ENCODE peak calls at places on chromosomes 13 and 19, in ten cellular contexts. One of them, this sample, is unnamed.

GRCh38 chr19:36972594-36972993 is 56.5 kb downstream of the ZNF568 start:
- DNase-seq in upper lobe of left lung: no peak
- DNase-seq in NB4: no peak
- DNase-seq in body of pancreas: no peak
- DNase-seq in uterus: peak
- DNase-seq in H1: no peak
- DNase-seq in lower leg skin: no peak
- DNase-seq in breast epithelium: no peak
- DNase-seq in sigmoid colon: no peak
- DNase-seq in IMR-90: no peak
- DNase-seq in this sample: peak

GRCh38 chr19:56174086-56174485 is 1.7 kb upstream of the GALP start:
- DNase-seq in NB4: no peak
- DNase-seq in lower leg skin: no peak
- DNase-seq in breast epithelium: no peak
- DNase-seq in sigmoid colon: no peak
- DNase-seq in uterus: no peak
- DNase-seq in upper lobe of left lung: no peak
- DNase-seq in body of pancreas: no peak
- DNase-seq in H1: no peak
- DNase-seq in IMR-90: no peak
- DNase-seq in this sample: no peak

GRCh38 chr13:95185851-95186250 is 115.4 kb downstream of the ABCC4 start:
- DNase-seq in H1: no peak
- DNase-seq in breast epithelium: no peak
- DNase-seq in uterus: no peak
- DNase-seq in lower leg skin: no peak
- DNase-seq in IMR-90: no peak
- DNase-seq in NB4: no peak
- DNase-seq in body of pancreas: no peak
- DNase-seq in sigmoid colon: no peak
- DNase-seq in upper lobe of left lung: no peak
- DNase-seq in this sample: no peak

GRCh38 chr13:39038569-39038898 is 278 bp downstream of the NHLRC3 start:
- DNase-seq in uterus: no peak
- DNase-seq in lower leg skin: peak
- DNase-seq in sigmoid colon: no peak
- DNase-seq in upper lobe of left lung: peak
- DNase-seq in breast epithelium: no peak
- DNase-seq in H1: no peak
- DNase-seq in NB4: peak
- DNase-seq in body of pancreas: no peak
- DNase-seq in IMR-90: no peak
- DNase-seq in this sample: no peak

GRCh38 chr13:48580185-48580803 is 47.4 kb upstream of the RCBTB2 start:
- DNase-seq in H1: peak
- DNase-seq in NB4: peak
- DNase-seq in sigmoid colon: peak
- DNase-seq in breast epithelium: peak
- DNase-seq in lower leg skin: peak
- DNase-seq in uterus: peak
- DNase-seq in body of pancreas: peak
- DNase-seq in IMR-90: peak
- DNase-seq in upper lobe of left lung: no peak
- DNase-seq in this sample: no peak

GRCh38 chr13:99984134-99984462 is 2.5 kb downstream of the ZIC2 start:
- DNase-seq in lower leg skin: no peak
- DNase-seq in H1: peak
- DNase-seq in uterus: no peak
- DNase-seq in breast epithelium: no peak
- DNase-seq in NB4: no peak
- DNase-seq in IMR-90: no peak
- DNase-seq in body of pancreas: no peak
- DNase-seq in upper lobe of left lung: no peak
- DNase-seq in sigmoid colon: no peak
- DNase-seq in this sample: no peak

GRCh38 chr19:18541992-18542935 is 1.1 kb downstream of the FKBP8 start:
- DNase-seq in upper lobe of left lung: no peak
- DNase-seq in uterus: no peak
- DNase-seq in sigmoid colon: no peak
- DNase-seq in H1: no peak
- DNase-seq in IMR-90: no peak
- DNase-seq in lower leg skin: no peak
- DNase-seq in NB4: peak
- DNase-seq in breast epithelium: no peak
- DNase-seq in body of pancreas: no peak
- DNase-seq in this sample: no peak

GRCh38 chr13:75641026-75641425 is 4.9 kb downstream of the LMO7 start:
- DNase-seq in sigmoid colon: no peak
- DNase-seq in NB4: no peak
- DNase-seq in H1: no peak
- DNase-seq in uterus: no peak
- DNase-seq in body of pancreas: no peak
- DNase-seq in lower leg skin: no peak
- DNase-seq in upper lobe of left lung: no peak
- DNase-seq in IMR-90: no peak
- DNase-seq in breast epithelium: no peak
- DNase-seq in this sample: no peak

GRCh38 chr19:2059422-2060201 is 8.6 kb upstream of the MKNK2 start:
- DNase-seq in uterus: peak
- DNase-seq in IMR-90: peak
- DNase-seq in breast epithelium: peak
- DNase-seq in lower leg skin: peak
- DNase-seq in H1: no peak
- DNase-seq in NB4: peak
- DNase-seq in upper lobe of left lung: peak
- DNase-seq in body of pancreas: peak
- DNase-seq in sigmoid colon: peak
- DNase-seq in this sample: peak

DNA sequence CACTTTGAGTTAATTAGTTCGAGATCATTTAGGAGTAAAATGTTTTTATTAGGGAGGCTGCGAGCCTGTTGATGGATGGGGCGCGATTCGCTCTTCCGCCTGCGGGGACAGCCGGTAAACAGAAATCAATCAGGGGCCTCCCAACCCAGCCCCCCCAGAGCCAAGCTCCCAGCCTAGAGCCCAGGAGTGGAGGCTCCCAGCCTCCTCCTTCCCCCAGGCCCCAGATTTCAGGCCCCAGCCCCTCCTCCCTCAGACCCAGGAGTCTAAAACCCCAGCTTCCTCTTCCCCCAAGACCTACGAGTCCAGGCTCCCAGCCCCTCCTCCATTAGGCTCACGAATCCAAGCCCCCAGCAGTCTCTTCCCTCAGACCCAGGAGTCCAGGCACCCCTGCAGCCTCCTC is 9.7 kb upstream of the ERFL start:
- DNase-seq in body of pancreas: no peak
- DNase-seq in upper lobe of left lung: no peak
- DNase-seq in uterus: no peak
- DNase-seq in sigmoid colon: no peak
- DNase-seq in lower leg skin: no peak
- DNase-seq in H1: no peak
- DNase-seq in NB4: no peak
- DNase-seq in IMR-90: no peak
- DNase-seq in breast epithelium: no peak
- DNase-seq in this sample: peak
- TF ChIP-seq CTCF in body of pancreas: no peak
- TF ChIP-seq CTCF in upper lobe of left lung: no peak
- TF ChIP-seq CTCF in uterus: no peak
- TF ChIP-seq CTCF in sigmoid colon: no peak
- TF ChIP-seq CTCF in lower leg skin: no peak
- TF ChIP-seq CTCF in H1: peak
- TF ChIP-seq CTCF in NB4: no peak
- TF ChIP-seq CTCF in IMR-90: no peak
- TF ChIP-seq CTCF in breast epithelium: no peak
- TF ChIP-seq CTCF in this sample: no peak

GRCh38 chr13:105721056-105721455 is 814.4 kb downstream of the EFNB2 start:
- DNase-seq in lower leg skin: no peak
- DNase-seq in breast epithelium: no peak
- DNase-seq in H1: no peak
- DNase-seq in body of pancreas: no peak
- DNase-seq in IMR-90: no peak
- DNase-seq in sigmoid colon: no peak
- DNase-seq in upper lobe of left lung: no peak
- DNase-seq in NB4: no peak
- DNase-seq in uterus: no peak
- DNase-seq in this sample: no peak

DNA sequence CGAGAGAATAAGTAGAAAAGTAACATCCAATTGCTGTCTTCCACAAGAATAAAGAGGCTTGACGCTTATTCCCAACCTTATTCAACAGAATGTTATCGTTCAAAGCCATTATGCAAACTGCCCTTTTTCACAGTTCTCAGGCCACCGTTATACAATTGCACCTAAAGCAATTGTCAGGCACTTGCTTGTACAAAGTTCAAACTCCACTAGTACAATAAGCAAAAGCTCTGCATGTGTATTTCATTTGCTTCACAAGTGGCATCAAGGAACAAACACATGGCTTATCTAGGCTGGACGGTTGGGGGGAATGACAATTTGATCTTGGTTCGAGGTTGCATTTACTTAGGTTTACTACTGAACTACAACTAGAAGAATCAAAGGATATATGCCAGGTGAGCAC is 815.6 kb downstream of the EFNB2 start:
- DNase-seq in breast epithelium: no peak
- DNase-seq in NB4: no peak
- DNase-seq in uterus: no peak
- DNase-seq in upper lobe of left lung: no peak
- DNase-seq in lower leg skin: no peak
- DNase-seq in IMR-90: no peak
- DNase-seq in sigmoid colon: no peak
- DNase-seq in H1: no peak
- DNase-seq in body of pancreas: no peak
- DNase-seq in this sample: no peak
- TF ChIP-seq POLR2A in breast epithelium: no peak
- TF ChIP-seq POLR2A in NB4: no peak
- TF ChIP-seq POLR2A in uterus: no peak
- TF ChIP-seq POLR2A in upper lobe of left lung: no peak
- TF ChIP-seq POLR2A in lower leg skin: no peak
- TF ChIP-seq POLR2A in IMR-90: no peak
- TF ChIP-seq POLR2A in sigmoid colon: no peak
- TF ChIP-seq POLR2A in H1: no peak
- TF ChIP-seq POLR2A in body of pancreas: no peak
- TF ChIP-seq POLR2A in this sample: no peak

DNA sequence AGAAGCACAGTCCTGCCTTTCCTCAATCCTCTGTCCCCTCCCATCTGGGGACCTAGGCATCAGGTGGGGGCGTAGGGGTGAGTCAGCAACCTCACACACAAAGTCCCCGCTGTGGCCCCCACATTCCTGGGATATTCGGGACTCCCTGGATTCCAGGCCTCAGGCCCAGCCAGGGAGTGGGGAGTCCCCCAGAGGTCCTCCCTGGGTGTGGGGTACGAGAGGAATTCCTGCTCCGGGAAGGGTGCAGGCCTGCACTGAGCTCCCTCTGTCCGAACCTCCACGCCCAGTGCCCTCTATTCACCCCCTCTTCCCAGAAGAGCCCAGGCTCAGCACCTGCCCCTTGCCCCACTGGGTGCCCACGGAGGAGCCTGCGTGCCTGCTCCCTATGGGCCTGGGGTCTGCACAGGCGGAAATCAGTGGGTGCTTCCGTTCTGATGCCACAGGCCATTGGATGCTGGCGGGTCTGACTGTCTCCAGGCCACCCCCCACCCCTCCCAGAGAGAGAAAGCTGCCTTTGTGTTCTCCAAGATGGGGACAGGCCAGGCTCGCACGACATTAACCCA is 3.4 kb downstream of the CADM4 start:
- DNase-seq in IMR-90: no peak
- DNase-seq in body of pancreas: no peak
- DNase-seq in lower leg skin: no peak
- DNase-seq in upper lobe of left lung: peak
- DNase-seq in H1: peak
- DNase-seq in uterus: no peak
- DNase-seq in NB4: no peak
- DNase-seq in breast epithelium: peak
- DNase-seq in sigmoid colon: no peak
- DNase-seq in this sample: no peak
- H3K4me3 ChIP-seq in IMR-90: no peak
- H3K4me3 ChIP-seq in body of pancreas: no peak
- H3K4me3 ChIP-seq in lower leg skin: no peak
- H3K4me3 ChIP-seq in upper lobe of left lung: no peak
- H3K4me3 ChIP-seq in H1: no peak
- H3K4me3 ChIP-seq in uterus: no peak
- H3K4me3 ChIP-seq in NB4: no peak
- H3K4me3 ChIP-seq in breast epithelium: no peak
- H3K4me3 ChIP-seq in sigmoid colon: no peak
- H3K4me3 ChIP-seq in this sample: no peak

GRCh38 chr13:31912641-31913401 is 118.8 kb upstream of the FRY start:
- DNase-seq in uterus: no peak
- DNase-seq in H1: no peak
- DNase-seq in upper lobe of left lung: no peak
- DNase-seq in NB4: no peak
- DNase-seq in lower leg skin: no peak
- DNase-seq in IMR-90: no peak
- DNase-seq in breast epithelium: no peak
- DNase-seq in sigmoid colon: no peak
- DNase-seq in body of pancreas: no peak
- DNase-seq in this sample: no peak

GRCh38 chr13:31910633-31911032 is 120.9 kb upstream of the FRY start:
- DNase-seq in upper lobe of left lung: no peak
- DNase-seq in H1: no peak
- DNase-seq in breast epithelium: no peak
- DNase-seq in NB4: no peak
- DNase-seq in lower leg skin: no peak
- DNase-seq in sigmoid colon: no peak
- DNase-seq in body of pancreas: no peak
- DNase-seq in uterus: no peak
- DNase-seq in IMR-90: no peak
- DNase-seq in this sample: no peak

GRCh38 chr13:31914843-31915242 is 116.7 kb upstream of the FRY start:
- DNase-seq in IMR-90: no peak
- DNase-seq in uterus: no peak
- DNase-seq in NB4: no peak
- DNase-seq in upper lobe of left lung: no peak
- DNase-seq in sigmoid colon: no peak
- DNase-seq in breast epithelium: no peak
- DNase-seq in H1: no peak
- DNase-seq in body of pancreas: no peak
- DNase-seq in lower leg skin: no peak
- DNase-seq in this sample: no peak

GRCh38 chr13:31909889-31910551 is 121.6 kb upstream of the FRY start:
- DNase-seq in breast epithelium: no peak
- DNase-seq in NB4: peak
- DNase-seq in IMR-90: peak
- DNase-seq in lower leg skin: no peak
- DNase-seq in body of pancreas: peak
- DNase-seq in H1: no peak
- DNase-seq in uterus: peak
- DNase-seq in upper lobe of left lung: no peak
- DNase-seq in sigmoid colon: no peak
- DNase-seq in this sample: no peak

DNA sequence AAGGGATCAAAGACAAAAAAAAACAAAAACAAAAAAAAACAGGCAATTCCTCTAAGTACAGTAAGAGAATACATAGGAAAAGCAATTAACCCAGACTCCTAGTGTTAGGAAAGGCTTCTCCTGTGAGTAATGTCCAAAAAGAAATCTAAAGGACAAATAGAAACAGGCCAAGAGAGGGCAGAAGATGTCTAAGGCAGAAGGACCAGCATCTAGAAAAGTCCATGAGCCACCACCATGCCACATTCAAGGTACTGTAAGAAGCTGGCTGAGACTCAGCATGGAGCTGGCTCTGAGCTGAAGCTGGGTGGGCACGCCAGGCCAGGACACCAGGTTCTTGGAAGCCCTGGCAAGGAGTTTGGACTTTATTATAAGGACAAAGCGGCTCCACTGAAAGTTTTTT is 118.1 kb upstream of the FRY start:
- DNase-seq in body of pancreas: peak
- DNase-seq in IMR-90: no peak
- DNase-seq in NB4: peak
- DNase-seq in lower leg skin: no peak
- DNase-seq in upper lobe of left lung: no peak
- DNase-seq in sigmoid colon: no peak
- DNase-seq in breast epithelium: no peak
- DNase-seq in H1: no peak
- DNase-seq in uterus: no peak
- DNase-seq in this sample: no peak
- TF ChIP-seq CTCF in body of pancreas: peak
- TF ChIP-seq CTCF in IMR-90: no peak
- TF ChIP-seq CTCF in NB4: no peak
- TF ChIP-seq CTCF in lower leg skin: no peak
- TF ChIP-seq CTCF in upper lobe of left lung: no peak
- TF ChIP-seq CTCF in sigmoid colon: no peak
- TF ChIP-seq CTCF in breast epithelium: no peak
- TF ChIP-seq CTCF in H1: no peak
- TF ChIP-seq CTCF in uterus: no peak
- TF ChIP-seq CTCF in this sample: no peak

This sample was measured in spleen.